ENCODE peak calls at places on chromosome X, in ten cellular contexts. One of them, this sample, is unnamed.

GRCh38 chrX:123215397-123216089 is 31.5 kb downstream of the GRIA3 start:
- DNase-seq in CD4-positive, CD25-positive, alpha-beta regulatory T cell: no peak
- DNase-seq in cardiac muscle cell: no peak
- DNase-seq in H1: no peak
- DNase-seq in hepatocyte: no peak
- DNase-seq in tibial nerve: no peak
- DNase-seq in psoas muscle: no peak
- DNase-seq in CD4-positive, alpha-beta memory T cell: no peak
- DNase-seq in upper lobe of right lung: no peak
- DNase-seq in CD8-positive, alpha-beta T cell: no peak
- DNase-seq in this sample: no peak

GRCh38 chrX:12901486-12901885 is 4.9 kb upstream of the TLR8 start:
- DNase-seq in CD4-positive, CD25-positive, alpha-beta regulatory T cell: peak; percentile 73
- DNase-seq in cardiac muscle cell: peak; percentile 63
- DNase-seq in H1: peak; percentile 69
- DNase-seq in hepatocyte: peak; percentile 65
- DNase-seq in tibial nerve: peak; percentile 24
- DNase-seq in psoas muscle: peak; percentile 59
- DNase-seq in CD4-positive, alpha-beta memory T cell: peak; percentile 49
- DNase-seq in upper lobe of right lung: peak; percentile 67
- DNase-seq in CD8-positive, alpha-beta T cell: peak; percentile 45
- DNase-seq in this sample: peak; percentile 59

GRCh38 chrX:118978451-118978850 is 4.0 kb downstream of the LONRF3 start:
- DNase-seq in CD4-positive, CD25-positive, alpha-beta regulatory T cell: no peak
- DNase-seq in cardiac muscle cell: no peak
- DNase-seq in H1: no peak
- DNase-seq in hepatocyte: no peak
- DNase-seq in tibial nerve: no peak
- DNase-seq in psoas muscle: no peak
- DNase-seq in CD4-positive, alpha-beta memory T cell: no peak
- DNase-seq in upper lobe of right lung: no peak
- DNase-seq in CD8-positive, alpha-beta T cell: no peak
- DNase-seq in this sample: no peak

GRCh38 chrX:17448188-17448587 is 73.2 kb downstream of the NHS start:
- DNase-seq in CD4-positive, CD25-positive, alpha-beta regulatory T cell: no peak
- DNase-seq in cardiac muscle cell: no peak
- DNase-seq in H1: no peak
- DNase-seq in hepatocyte: no peak
- DNase-seq in tibial nerve: no peak
- DNase-seq in psoas muscle: no peak
- DNase-seq in CD4-positive, alpha-beta memory T cell: no peak
- DNase-seq in upper lobe of right lung: no peak
- DNase-seq in CD8-positive, alpha-beta T cell: no peak
- DNase-seq in this sample: no peak

GRCh38 chrX:153640736-153641574 is 6.0 kb upstream of the DUSP9 start:
- DNase-seq in CD4-positive, CD25-positive, alpha-beta regulatory T cell: no peak
- DNase-seq in cardiac muscle cell: no peak
- DNase-seq in H1: no peak
- DNase-seq in hepatocyte: peak; percentile 7
- DNase-seq in tibial nerve: no peak
- DNase-seq in psoas muscle: peak; percentile 40
- DNase-seq in CD4-positive, alpha-beta memory T cell: peak; percentile 13
- DNase-seq in upper lobe of right lung: no peak
- DNase-seq in CD8-positive, alpha-beta T cell: no peak
- DNase-seq in this sample: no peak

GRCh38 chrX:44343412-44343942 is at the start of gene EFHC2:
- DNase-seq in CD4-positive, CD25-positive, alpha-beta regulatory T cell: peak; percentile 27
- DNase-seq in cardiac muscle cell: peak; percentile 51
- DNase-seq in H1: peak; percentile 60
- DNase-seq in hepatocyte: peak; percentile 51
- DNase-seq in tibial nerve: peak; percentile 13
- DNase-seq in psoas muscle: peak; percentile 52
- DNase-seq in CD4-positive, alpha-beta memory T cell: peak; percentile 73
- DNase-seq in upper lobe of right lung: peak; percentile 71
- DNase-seq in CD8-positive, alpha-beta T cell: peak; percentile 26
- DNase-seq in this sample: no peak

GRCh38 chrX:69603566-69604194 is 12.2 kb upstream of the EDA start:
- DNase-seq in CD4-positive, CD25-positive, alpha-beta regulatory T cell: no peak
- DNase-seq in cardiac muscle cell: peak; percentile 70
- DNase-seq in H1: peak; percentile 40
- DNase-seq in hepatocyte: peak; percentile 27
- DNase-seq in tibial nerve: no peak
- DNase-seq in psoas muscle: no peak
- DNase-seq in CD4-positive, alpha-beta memory T cell: no peak
- DNase-seq in upper lobe of right lung: no peak
- DNase-seq in CD8-positive, alpha-beta T cell: no peak
- DNase-seq in this sample: no peak

GRCh38 chrX:139691493-139691842 is 16.5 kb downstream of the MCF2 start:
- DNase-seq in CD4-positive, CD25-positive, alpha-beta regulatory T cell: no peak
- DNase-seq in cardiac muscle cell: peak; percentile 19
- DNase-seq in H1: no peak
- DNase-seq in hepatocyte: peak; percentile 5
- DNase-seq in tibial nerve: no peak
- DNase-seq in psoas muscle: no peak
- DNase-seq in CD4-positive, alpha-beta memory T cell: no peak
- DNase-seq in upper lobe of right lung: no peak
- DNase-seq in CD8-positive, alpha-beta T cell: no peak
- DNase-seq in this sample: no peak

GRCh38 chrX:121876316-121876715 is 828.9 kb downstream of the GLUD2 start:
- DNase-seq in CD4-positive, CD25-positive, alpha-beta regulatory T cell: no peak
- DNase-seq in cardiac muscle cell: peak; percentile 30
- DNase-seq in H1: no peak
- DNase-seq in hepatocyte: no peak
- DNase-seq in tibial nerve: no peak
- DNase-seq in psoas muscle: no peak
- DNase-seq in CD4-positive, alpha-beta memory T cell: no peak
- DNase-seq in upper lobe of right lung: no peak
- DNase-seq in CD8-positive, alpha-beta T cell: no peak
- DNase-seq in this sample: no peak

GRCh38 chrX:72572248-72573157 is at the start of gene HDAC8:
- DNase-seq in CD4-positive, CD25-positive, alpha-beta regulatory T cell: peak; percentile 83
- DNase-seq in cardiac muscle cell: peak; percentile 89
- DNase-seq in H1: peak; percentile 61
- DNase-seq in hepatocyte: peak; percentile 67
- DNase-seq in tibial nerve: peak; percentile 29
- DNase-seq in psoas muscle: peak; percentile 76
- DNase-seq in CD4-positive, alpha-beta memory T cell: peak; percentile 47
- DNase-seq in upper lobe of right lung: peak; percentile 80
- DNase-seq in CD8-positive, alpha-beta T cell: peak; percentile 10
- DNase-seq in this sample: peak; percentile 69

GRCh38 chrX:110402091-110402854 is 43.6 kb downstream of the RTL9 start:
- DNase-seq in CD4-positive, CD25-positive, alpha-beta regulatory T cell: no peak
- DNase-seq in cardiac muscle cell: peak; percentile 62
- DNase-seq in H1: no peak
- DNase-seq in hepatocyte: peak; percentile 35
- DNase-seq in tibial nerve: no peak
- DNase-seq in psoas muscle: peak; percentile 66
- DNase-seq in CD4-positive, alpha-beta memory T cell: no peak
- DNase-seq in upper lobe of right lung: no peak
- DNase-seq in CD8-positive, alpha-beta T cell: no peak
- DNase-seq in this sample: peak; percentile 66

GRCh38 chrX:39261446-39262147 is 460.3 kb downstream of the MID1IP1 start:
- DNase-seq in CD4-positive, CD25-positive, alpha-beta regulatory T cell: peak; percentile 65
- DNase-seq in cardiac muscle cell: peak; percentile 41
- DNase-seq in H1: no peak
- DNase-seq in hepatocyte: peak; percentile 52
- DNase-seq in tibial nerve: no peak
- DNase-seq in psoas muscle: no peak
- DNase-seq in CD4-positive, alpha-beta memory T cell: peak; percentile 47
- DNase-seq in upper lobe of right lung: no peak
- DNase-seq in CD8-positive, alpha-beta T cell: no peak
- DNase-seq in this sample: no peak

GRCh38 chrX:39484669-39485068 is 613.1 kb downstream of the BCOR start:
- DNase-seq in CD4-positive, CD25-positive, alpha-beta regulatory T cell: no peak
- DNase-seq in cardiac muscle cell: no peak
- DNase-seq in H1: no peak
- DNase-seq in hepatocyte: no peak
- DNase-seq in tibial nerve: no peak
- DNase-seq in psoas muscle: no peak
- DNase-seq in CD4-positive, alpha-beta memory T cell: no peak
- DNase-seq in upper lobe of right lung: no peak
- DNase-seq in CD8-positive, alpha-beta T cell: no peak
- DNase-seq in this sample: no peak

GRCh38 chrX:42546800-42547199 is 231.2 kb downstream of the PPP1R2C start:
- DNase-seq in CD4-positive, CD25-positive, alpha-beta regulatory T cell: no peak
- DNase-seq in cardiac muscle cell: no peak
- DNase-seq in H1: no peak
- DNase-seq in hepatocyte: no peak
- DNase-seq in tibial nerve: no peak
- DNase-seq in psoas muscle: no peak
- DNase-seq in CD4-positive, alpha-beta memory T cell: no peak
- DNase-seq in upper lobe of right lung: no peak
- DNase-seq in CD8-positive, alpha-beta T cell: no peak
- DNase-seq in this sample: no peak

GRCh38 chrX:49171752-49172279 is at the start of gene PLP2:
- DNase-seq in CD4-positive, CD25-positive, alpha-beta regulatory T cell: peak; percentile 67
- DNase-seq in cardiac muscle cell: peak; percentile 35
- DNase-seq in H1: peak; percentile 48
- DNase-seq in hepatocyte: peak; percentile 74
- DNase-seq in tibial nerve: no peak
- DNase-seq in psoas muscle: peak; percentile 79
- DNase-seq in CD4-positive, alpha-beta memory T cell: peak; percentile 83
- DNase-seq in upper lobe of right lung: peak; percentile 76
- DNase-seq in CD8-positive, alpha-beta T cell: peak; percentile 64
- DNase-seq in this sample: no peak

GRCh38 chrX:12210921-12211320 is 72.6 kb downstream of the FRMPD4 start:
- DNase-seq in CD4-positive, CD25-positive, alpha-beta regulatory T cell: no peak
- DNase-seq in cardiac muscle cell: peak; percentile 11
- DNase-seq in H1: no peak
- DNase-seq in hepatocyte: no peak
- DNase-seq in tibial nerve: no peak
- DNase-seq in psoas muscle: no peak
- DNase-seq in CD4-positive, alpha-beta memory T cell: no peak
- DNase-seq in upper lobe of right lung: no peak
- DNase-seq in CD8-positive, alpha-beta T cell: no peak
- DNase-seq in this sample: no peak

GRCh38 chrX:10118530-10118929 is 38.2 kb upstream of the CLCN4 start:
- DNase-seq in CD4-positive, CD25-positive, alpha-beta regulatory T cell: no peak
- DNase-seq in cardiac muscle cell: no peak
- DNase-seq in H1: no peak
- DNase-seq in hepatocyte: no peak
- DNase-seq in tibial nerve: no peak
- DNase-seq in psoas muscle: no peak
- DNase-seq in CD4-positive, alpha-beta memory T cell: no peak
- DNase-seq in upper lobe of right lung: no peak
- DNase-seq in CD8-positive, alpha-beta T cell: no peak
- DNase-seq in this sample: no peak

GRCh38 chrX:98480606-98481005 is 1596.9 kb downstream of the RPA4 start:
- DNase-seq in CD4-positive, CD25-positive, alpha-beta regulatory T cell: no peak
- DNase-seq in cardiac muscle cell: no peak
- DNase-seq in H1: no peak
- DNase-seq in hepatocyte: no peak
- DNase-seq in tibial nerve: no peak
- DNase-seq in psoas muscle: no peak
- DNase-seq in CD4-positive, alpha-beta memory T cell: no peak
- DNase-seq in upper lobe of right lung: no peak
- DNase-seq in CD8-positive, alpha-beta T cell: no peak
- DNase-seq in this sample: no peak

GRCh38 chrX:99384594-99385374 is 1025.3 kb downstream of the PCDH19 start:
- DNase-seq in CD4-positive, CD25-positive, alpha-beta regulatory T cell: no peak
- DNase-seq in cardiac muscle cell: no peak
- DNase-seq in H1: no peak
- DNase-seq in hepatocyte: no peak
- DNase-seq in tibial nerve: no peak
- DNase-seq in psoas muscle: no peak
- DNase-seq in CD4-positive, alpha-beta memory T cell: peak; percentile 20
- DNase-seq in upper lobe of right lung: no peak
- DNase-seq in CD8-positive, alpha-beta T cell: no peak
- DNase-seq in this sample: no peak

GRCh38 chrX:5959286-5959685 is 269.4 kb downstream of the NLGN4X start:
- DNase-seq in CD4-positive, CD25-positive, alpha-beta regulatory T cell: no peak
- DNase-seq in cardiac muscle cell: no peak
- DNase-seq in H1: no peak
- DNase-seq in hepatocyte: no peak
- DNase-seq in tibial nerve: no peak
- DNase-seq in psoas muscle: no peak
- DNase-seq in CD4-positive, alpha-beta memory T cell: no peak
- DNase-seq in upper lobe of right lung: no peak
- DNase-seq in CD8-positive, alpha-beta T cell: no peak
- DNase-seq in this sample: no peak
- H3K27ac ChIP-seq in CD4-positive, CD25-positive, alpha-beta regulatory T cell: no peak overlapping the region
- H3K27ac ChIP-seq in cardiac muscle cell: no peak overlapping the region
- H3K27ac ChIP-seq in H1: no peak overlapping the region
- H3K27ac ChIP-seq in hepatocyte: no peak overlapping the region
- H3K27ac ChIP-seq in tibial nerve: no peak overlapping the region
- H3K27ac ChIP-seq in psoas muscle: no peak overlapping the region
- H3K27ac ChIP-seq in CD4-positive, alpha-beta memory T cell: no peak overlapping the region
- H3K27ac ChIP-seq in upper lobe of right lung: no peak overlapping the region
- H3K27ac ChIP-seq in CD8-positive, alpha-beta T cell: no peak overlapping the region
- H3K27ac ChIP-seq in this sample: no peak overlapping the region

GRCh38 chrX:71100581-71101505 is 5.2 kb downstream of the FOXO4 start:
- DNase-seq in CD4-positive, CD25-positive, alpha-beta regulatory T cell: no peak
- DNase-seq in cardiac muscle cell: no peak
- DNase-seq in H1: no peak
- DNase-seq in hepatocyte: no peak
- DNase-seq in tibial nerve: no peak
- DNase-seq in psoas muscle: no peak
- DNase-seq in CD4-positive, alpha-beta memory T cell: no peak
- DNase-seq in upper lobe of right lung: no peak
- DNase-seq in CD8-positive, alpha-beta T cell: no peak
- DNase-seq in this sample: no peak
- H3K4me1 ChIP-seq in CD4-positive, CD25-positive, alpha-beta regulatory T cell: peaks cover 78% of the 10 kb centered on the region
- H3K4me1 ChIP-seq in cardiac muscle cell: peaks cover 24% of the 10 kb centered on the region
- H3K4me1 ChIP-seq in H1: peaks cover 21% of the 10 kb centered on the region
- H3K4me1 ChIP-seq in hepatocyte: peaks cover 32% of the 10 kb centered on the region
- H3K4me1 ChIP-seq in tibial nerve: peaks cover 6% of the 10 kb centered on the region
- H3K4me1 ChIP-seq in psoas muscle: no peaks in the 10 kb centered on the region
- H3K4me1 ChIP-seq in CD4-positive, alpha-beta memory T cell: peaks cover 79% of the 10 kb centered on the region
- H3K4me1 ChIP-seq in upper lobe of right lung: no peaks in the 10 kb centered on the region
- H3K4me1 ChIP-seq in CD8-positive, alpha-beta T cell: peaks cover 75% of the 10 kb centered on the region
- H3K4me1 ChIP-seq in this sample: peaks cover 13% of the 10 kb centered on the region

GRCh38 chrX:1656379-1656778 is 41.5 kb downstream of the ASMT start:
- DNase-seq in CD4-positive, CD25-positive, alpha-beta regulatory T cell: no peak
- DNase-seq in cardiac muscle cell: no peak
- DNase-seq in H1: no peak
- DNase-seq in hepatocyte: no peak
- DNase-seq in tibial nerve: no peak
- DNase-seq in psoas muscle: no peak
- DNase-seq in CD4-positive, alpha-beta memory T cell: no peak
- DNase-seq in upper lobe of right lung: no peak
- DNase-seq in CD8-positive, alpha-beta T cell: no peak
- DNase-seq in this sample: no peak
- H3K27ac ChIP-seq in CD4-positive, CD25-positive, alpha-beta regulatory T cell: peak overlapping the region; percentile 82
- H3K27ac ChIP-seq in cardiac muscle cell: no peak overlapping the region
- H3K27ac ChIP-seq in H1: no peak overlapping the region
- H3K27ac ChIP-seq in hepatocyte: no peak overlapping the region
- H3K27ac ChIP-seq in tibial nerve: no peak overlapping the region
- H3K27ac ChIP-seq in psoas muscle: no peak overlapping the region
- H3K27ac ChIP-seq in CD4-positive, alpha-beta memory T cell: peak overlapping the region; percentile 82
- H3K27ac ChIP-seq in upper lobe of right lung: no peak overlapping the region
- H3K27ac ChIP-seq in CD8-positive, alpha-beta T cell: no peak overlapping the region
- H3K27ac ChIP-seq in this sample: no peak overlapping the region

DNA sequence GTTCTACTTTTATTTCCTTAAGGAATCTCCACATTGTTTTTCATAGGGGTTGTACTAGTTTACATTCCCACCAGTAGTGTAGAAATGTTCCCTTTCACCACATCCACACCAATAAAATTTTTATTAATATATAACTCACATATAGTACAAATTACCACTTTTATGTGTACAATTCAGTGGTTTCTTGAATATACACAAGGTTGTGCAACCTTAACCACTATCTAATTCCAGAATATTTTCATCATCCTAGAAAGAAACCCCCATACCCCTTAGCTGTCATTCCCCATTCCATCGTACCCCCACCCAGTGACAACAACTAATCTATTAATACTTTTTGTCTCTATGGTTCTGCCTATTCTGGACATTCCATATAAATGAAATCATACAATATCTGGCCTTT is 108.3 kb upstream of the USP9X start:
- DNase-seq in CD4-positive, CD25-positive, alpha-beta regulatory T cell: no peak
- DNase-seq in cardiac muscle cell: no peak
- DNase-seq in H1: no peak
- DNase-seq in hepatocyte: no peak
- DNase-seq in tibial nerve: no peak
- DNase-seq in psoas muscle: no peak
- DNase-seq in CD4-positive, alpha-beta memory T cell: no peak
- DNase-seq in upper lobe of right lung: no peak
- DNase-seq in CD8-positive, alpha-beta T cell: no peak
- DNase-seq in this sample: no peak
- H3K4me1 ChIP-seq in CD4-positive, CD25-positive, alpha-beta regulatory T cell: no peaks in the 10 kb centered on the region
- H3K4me1 ChIP-seq in cardiac muscle cell: no peaks in the 10 kb centered on the region
- H3K4me1 ChIP-seq in H1: peaks cover 3% of the 10 kb centered on the region
- H3K4me1 ChIP-seq in hepatocyte: no peaks in the 10 kb centered on the region
- H3K4me1 ChIP-seq in tibial nerve: no peaks in the 10 kb centered on the region
- H3K4me1 ChIP-seq in psoas muscle: no peaks in the 10 kb centered on the region
- H3K4me1 ChIP-seq in CD4-positive, alpha-beta memory T cell: no peaks in the 10 kb centered on the region
- H3K4me1 ChIP-seq in upper lobe of right lung: no peaks in the 10 kb centered on the region
- H3K4me1 ChIP-seq in CD8-positive, alpha-beta T cell: no peaks in the 10 kb centered on the region
- H3K4me1 ChIP-seq in this sample: no peaks in the 10 kb centered on the region

This sample was measured in right atrium auricular region.